ENCODE peak calls at places on chromosome 4, in nine cellular contexts. Z is tibial nerve; P is GM18507; G is transverse colon; O is activated CD4-positive, alpha-beta T cell treated with anti-CD3 and anti-CD28 coated beads, Interleukin-2, amount 50 U/mL, for 1 hour; M is AG04450; D is Kasumi-1; J is stimulated activated CD8-positive, alpha-beta memory T cell treated with anti-CD3 and anti-CD28 coated beads, Interleukin-2, amount 100 ng/mL, for 48 hours; B is PC-3. Y is an unnamed sample.

GRCh38 chr4:6914448-6914847 is 4.8 kb downstream of the TBC1D14 start:
- DNase-seq in Z (no peak), P (no peak), G (no peak), O (no peak), M (no peak), D (no peak), J (no peak), B (no peak), Y (no peak)

GRCh38 chr4:62644372-62644771 is 1444.2 kb downstream of the ADGRL3 start:
- DNase-seq in Z (no peak), P (no peak), G (peak; percentile 10), O (no peak), M (no peak), D (peak; percentile 82), J (no peak), B (peak; percentile 74), Y (no peak)

GRCh38 chr4:178976861-178977260 is 1534.6 kb upstream of the AGA start:
- DNase-seq in Z (no peak), P (no peak), G (no peak), O (no peak), M (no peak), D (peak; percentile 60), J (no peak), B (no peak), Y (no peak)

GRCh38 chr4:130035391-130035790 is 939.4 kb downstream of the C4orf33 start:
- DNase-seq in Z (no peak), P (no peak), G (no peak), O (no peak), M (no peak), D (no peak), J (no peak), B (no peak), Y (no peak)

GRCh38 chr4:39446483-39446841 is 12.3 kb downstream of the RPL9 start:
- DNase-seq in Z (no peak), P (no peak), G (no peak), O (no peak), M (no peak), D (no peak), J (no peak), B (no peak), Y (no peak)

GRCh38 chr4:47703008-47703407 is 134.9 kb downstream of the CORIN start:
- DNase-seq in Z (no peak), P (no peak), G (no peak), O (no peak), M (no peak), D (no peak), J (no peak), B (no peak), Y (no peak)

GRCh38 chr4:76023381-76023780 is at the start of gene CXCL10:
- DNase-seq in Z (no peak), P (no peak), G (no peak), O (no peak), M (no peak), D (no peak), J (no peak), B (no peak), Y (no peak)

GRCh38 chr4:22389240-22389871 is 126.5 kb downstream of the ADGRA3 start:
- DNase-seq in Z (no peak), P (no peak), G (peak; percentile 46), O (peak; percentile 3), M (peak; percentile 72), D (peak; percentile 79), J (no peak), B (peak; percentile 67), Y (peak; percentile 2)

GRCh38 chr4:23827971-23828680 is 61.7 kb downstream of the PPARGC1A start:
- DNase-seq in Z (no peak), P (no peak), G (no peak), O (no peak), M (no peak), D (no peak), J (no peak), B (no peak), Y (no peak)

GRCh38 chr4:75698162-75698962 is 25.2 kb upstream of the G3BP2 start:
- DNase-seq in Z (no peak), P (peak; percentile 25), G (no peak), O (no peak), M (no peak), D (peak; percentile 87), J (no peak), B (no peak), Y (no peak)

GRCh38 chr4:3719191-3719590 is 47.0 kb upstream of the ADRA2C start:
- DNase-seq in Z (no peak), P (no peak), G (no peak), O (no peak), M (no peak), D (no peak), J (no peak), B (no peak), Y (no peak)

GRCh38 chr4:53089940-53090729 is 228.0 kb downstream of the RASL11B start:
- DNase-seq in Z (no peak), P (no peak), G (no peak), O (no peak), M (no peak), D (no peak), J (no peak), B (no peak), Y (no peak)

GRCh38 chr4:101200561-101200960 is 146.8 kb downstream of the PPP3CA start:
- DNase-seq in Z (no peak), P (no peak), G (no peak), O (no peak), M (peak; percentile 78), D (peak; percentile 58), J (no peak), B (peak; percentile 85), Y (no peak)

GRCh38 chr4:173088144-173088543 is 80.5 kb upstream of the GALNT7 start:
- DNase-seq in Z (no peak), P (no peak), G (no peak), O (no peak), M (no peak), D (peak; percentile 35), J (no peak), B (no peak), Y (no peak)

GRCh38 chr4:100721077-100721476 is 203.3 kb upstream of the EMCN start:
- DNase-seq in Z (no peak), P (no peak), G (no peak), O (no peak), M (no peak), D (no peak), J (no peak), B (no peak), Y (no peak)

GRCh38 chr4:83709627-83710026 is 173.7 kb downstream of the GPAT3 start:
- DNase-seq in Z (no peak), P (no peak), G (no peak), O (no peak), M (no peak), D (no peak), J (no peak), B (no peak), Y (no peak)

GRCh38 chr4:83118869-83119268 is 4.3 kb upstream of the PLAC8 start:
- DNase-seq in Z (no peak), P (no peak), G (no peak), O (no peak), M (no peak), D (no peak), J (no peak), B (no peak), Y (no peak)

GRCh38 chr4:8427761-8428287 is 12.7 kb downstream of the ACOX3 start:
- DNase-seq in Z (no peak), P (no peak), G (peak; percentile 17), O (no peak), M (no peak), D (peak; percentile 63), J (no peak), B (peak; percentile 18), Y (no peak)

GRCh38 chr4:624705-625590 is at the start of gene PDE6B:
- DNase-seq in Z (no peak), P (no peak), G (no peak), O (no peak), M (no peak), D (no peak), J (no peak), B (no peak), Y (no peak)

GRCh38 chr4:14877246-14878220 is 124.7 kb upstream of the CPEB2 start:
- DNase-seq in Z (no peak), P (no peak), G (no peak), O (no peak), M (no peak), D (peak; percentile 99), J (no peak), B (no peak), Y (no peak)

GRCh38 chr4:77158487-77158861 is 1.5 kb downstream of the CCNG2 start:
- DNase-seq in Z (no peak), P (no peak), G (no peak), O (peak; percentile 9), M (no peak), D (no peak), J (no peak), B (peak; percentile 21), Y (no peak)

Y was measured in GOT3.